ENCODE peak calls at places on chromosomes 5 and 9, in six cellular contexts. R is IMR-90, Q is trophoblast cell, X is H1, U is mesenchymal stem cell, Z is neuronal stem cell. W is an unnamed sample.
A peak's percentile ranks its signal among the peaks of the same experiment; 100 is the strongest.

GRCh38 chr9:123718188-123718587 is 211.7 kb downstream of the DENND1A start:
- DNase-seq in R (no peak), Q (no peak), X (no peak), U (no peak), Z (no peak), W (no peak)

GRCh38 chr5:45508155-45508554 is 188.0 kb downstream of the HCN1 start:
- DNase-seq in R (no peak), Q (no peak), X (no peak), U (no peak), Z (no peak), W (no peak)

GRCh38 chr9:88776717-88777497 is 214.4 kb upstream of the S1PR3 start:
- DNase-seq in R (peak; percentile 87), Q (peak; percentile 39), X (no peak), U (peak; percentile 75), Z (no peak), W (no peak)

GRCh38 chr5:150672237-150672883 is 11.3 kb downstream of the MYOZ3 start:
- DNase-seq in R (no peak), Q (peak; percentile 54), X (peak; percentile 58), U (peak; percentile 50), Z (no peak), W (peak; percentile 89)

GRCh38 chr5:27403248-27403882 is 365.0 kb upstream of the CDH9 start:
- DNase-seq in R (no peak), Q (no peak), X (no peak), U (peak; percentile 14), Z (no peak), W (no peak)

GRCh38 chr9:121743441-121744001 is 92.1 kb downstream of the DAB2IP start:
- DNase-seq in R (peak; percentile 89), Q (peak; percentile 82), X (no peak), U (peak; percentile 93), Z (peak; percentile 81), W (peak; percentile 80)

GRCh38 chr5:16538001-16538400 is 72.4 kb upstream of the ZNF622 start:
- DNase-seq in R (no peak), Q (no peak), X (no peak), U (no peak), Z (no peak), W (no peak)

GRCh38 chr9:19551124-19551929 is 142.5 kb downstream of the ACER2 start:
- DNase-seq in R (peak; percentile 2), Q (no peak), X (no peak), U (peak; percentile 25), Z (peak; percentile 3), W (peak; percentile 64)

GRCh38 chr9:105330201-105330600 is 85.8 kb downstream of the SLC44A1 start:
- DNase-seq in R (peak; percentile 40), Q (no peak), X (no peak), U (no peak), Z (no peak), W (no peak)

GRCh38 chr5:16626696-16627264 is 10.0 kb upstream of the RETREG1 start:
- DNase-seq in R (no peak), Q (peak; percentile 52), X (no peak), U (peak; percentile 15), Z (no peak), W (no peak)

GRCh38 chr5:80156156-80156555 is 99.7 kb downstream of the SERINC5 start:
- DNase-seq in R (peak; percentile 24), Q (peak; percentile 70), X (no peak), U (peak; percentile 13), Z (no peak), W (no peak)

GRCh38 chr5:59034498-59035186 is 451.8 kb downstream of the RAB3C start:
- DNase-seq in R (peak; percentile 77), Q (peak; percentile 49), X (no peak), U (peak; percentile 66), Z (no peak), W (no peak)

GRCh38 chr9:134066923-134067851 is 639 bp downstream of the BRD3 start:
- DNase-seq in R (peak; percentile 31), Q (peak; percentile 40), X (no peak), U (peak; percentile 54), Z (no peak), W (no peak)

GRCh38 chr9:98839724-98840123 is 32.3 kb downstream of the GALNT12 start:
- DNase-seq in R (no peak), Q (no peak), X (no peak), U (no peak), Z (no peak), W (no peak)

GRCh38 chr5:61409568-61409967 is 77.5 kb downstream of the ZSWIM6 start:
- DNase-seq in R (peak; percentile 96), Q (peak; percentile 91), X (no peak), U (peak; percentile 96), Z (no peak), W (no peak)

GRCh38 chr5:134552301-134552700 is 26.8 kb downstream of the JADE2 start:
- DNase-seq in R (peak; percentile 99), Q (peak; percentile 72), X (no peak), U (peak; percentile 83), Z (no peak), W (no peak)

GRCh38 chr9:125764198-125764597 is 17.0 kb downstream of the PBX3 start:
- DNase-seq in R (no peak), Q (no peak), X (no peak), U (no peak), Z (no peak), W (no peak)

GRCh38 chr5:88290801-88291200 is 22.2 kb upstream of the TMEM161B start:
- DNase-seq in R (peak; percentile 72), Q (no peak), X (no peak), U (peak; percentile 10), Z (no peak), W (no peak)

GRCh38 chr9:133727277-133727875 is 10.8 kb downstream of the SARDH start:
- DNase-seq in R (no peak), Q (no peak), X (no peak), U (no peak), Z (no peak), W (peak; percentile 29)

GRCh38 chr9:34406219-34406618 is 29.5 kb upstream of the MYORG start:
- DNase-seq in R (no peak), Q (no peak), X (no peak), U (no peak), Z (no peak), W (no peak)

GRCh38 chr5:180367300-180367699 is 14.2 kb upstream of the GFPT2 start:
- DNase-seq in R (no peak), Q (no peak), X (no peak), U (no peak), Z (no peak), W (no peak)

GRCh38 chr5:176784218-176785165 is 25.9 kb upstream of the UNC5A start:
- DNase-seq in R (peak; percentile 78), Q (peak; percentile 82), X (no peak), U (peak; percentile 78), Z (no peak), W (peak; percentile 64)

GRCh38 chr5:14400085-14400484 is 181.5 kb upstream of the OTULINL start:
- DNase-seq in R (peak; percentile 76), Q (no peak), X (no peak), U (peak; percentile 62), Z (no peak), W (no peak)

GRCh38 chr9:114371343-114371985 is 16.3 kb downstream of the AKNA start:
- DNase-seq in R (no peak), Q (no peak), X (no peak), U (no peak), Z (no peak), W (no peak)

GRCh38 chr9:114369567-114370240 is 18.1 kb downstream of the AKNA start:
- DNase-seq in R (no peak), Q (no peak), X (no peak), U (no peak), Z (no peak), W (no peak)

GRCh38 chr9:114370251-114370984 is 17.4 kb downstream of the AKNA start:
- DNase-seq in R (no peak), Q (no peak), X (no peak), U (no peak), Z (no peak), W (peak; percentile 74)

GRCh38 chr9:114371986-114372917 is 15.5 kb downstream of the AKNA start:
- DNase-seq in R (no peak), Q (no peak), X (no peak), U (peak; percentile 33), Z (no peak), W (no peak)

DNA sequence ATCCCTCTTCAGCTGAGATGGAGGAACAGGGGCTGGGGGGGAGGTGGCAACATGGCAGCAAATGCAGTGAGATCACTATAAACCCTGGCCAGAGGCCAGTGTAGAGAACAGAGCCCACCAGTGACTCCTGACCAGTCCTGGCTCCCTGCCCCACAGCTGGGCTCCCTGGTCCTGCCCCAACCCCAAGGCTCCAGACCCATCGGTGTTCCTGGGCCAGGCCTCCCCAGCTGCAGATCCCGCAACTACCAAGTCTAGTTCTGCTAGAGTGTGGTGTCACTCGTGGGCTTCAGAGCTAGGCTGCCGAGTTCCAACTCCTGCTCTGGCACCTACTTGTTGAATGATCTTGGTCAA is 16.8 kb downstream of the AKNA start:
- DNase-seq in R (no peak), Q (no peak), X (no peak), U (no peak), Z (no peak), W (no peak)
- H3K23ac ChIP-seq in R (no peak overlapping the region), Q (no peak overlapping the region), X (no peak overlapping the region), U (peak overlapping the region; percentile 28), Z (no peak overlapping the region), W (no peak overlapping the region)

GRCh38 chr5:38381361-38381760 is 123.0 kb downstream of the EGFLAM start:
- DNase-seq in R (no peak), Q (no peak), X (no peak), U (no peak), Z (no peak), W (no peak)

GRCh38 chr5:38380522-38380921 is 122.2 kb downstream of the EGFLAM start:
- DNase-seq in R (no peak), Q (no peak), X (no peak), U (no peak), Z (no peak), W (no peak)

GRCh38 chr5:38378579-38378978 is 120.2 kb downstream of the EGFLAM start:
- DNase-seq in R (no peak), Q (no peak), X (no peak), U (no peak), Z (no peak), W (no peak)

GRCh38 chr5:38376404-38376803 is 118.0 kb downstream of the EGFLAM start:
- DNase-seq in R (no peak), Q (no peak), X (no peak), U (no peak), Z (no peak), W (no peak)

DNA sequence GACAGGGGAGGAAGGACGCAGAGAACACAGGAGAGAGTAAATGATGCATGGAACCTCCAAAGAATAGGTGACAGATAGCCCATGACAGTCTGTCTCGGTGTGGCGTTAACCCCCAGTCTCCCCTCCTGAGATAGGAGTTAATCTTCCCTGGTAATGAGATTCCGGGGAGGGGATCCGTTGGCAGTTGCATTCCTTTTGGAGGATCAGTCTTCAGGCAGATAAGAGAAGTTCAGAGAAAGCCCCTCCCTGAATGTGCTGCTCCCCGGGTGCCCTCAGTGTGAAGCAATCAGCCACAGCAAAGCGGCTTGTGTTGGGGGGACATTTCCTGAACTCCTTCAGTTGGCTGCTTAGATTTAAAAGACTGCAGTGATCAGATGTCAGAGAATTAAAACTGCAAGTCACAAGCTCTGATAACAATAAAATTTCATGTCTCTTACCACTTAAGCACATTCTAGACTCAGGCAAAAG is 121.0 kb downstream of the EGFLAM start:
- DNase-seq in R (no peak), Q (no peak), X (peak; percentile 7), U (no peak), Z (peak; percentile 30), W (peak; percentile 35)
- H2BK120ac ChIP-seq in R (no peak overlapping the region), Q (no peak overlapping the region), X (no peak overlapping the region), U (no peak overlapping the region), Z (no peak overlapping the region), W (no peak overlapping the region)

GRCh38 chr5:62974623-62975022 is 396.0 kb downstream of the LRRC70 start:
- DNase-seq in R (no peak), Q (no peak), X (no peak), U (no peak), Z (no peak), W (no peak)
- H4K91ac ChIP-seq in R (no peak overlapping the region), Q (no peak overlapping the region), X (no peak overlapping the region), U (no peak overlapping the region), Z (no peak overlapping the region), W (no peak overlapping the region)

GRCh38 chr9:78030553-78031270 is 899 bp downstream of the GNAQ start:
- DNase-seq in R (peak; percentile 21), Q (peak; percentile 43), X (no peak), U (peak; percentile 69), Z (peak; percentile 61), W (peak; percentile 58)
- H3K23ac ChIP-seq in R (peak overlapping the region; percentile 62), Q (no peak overlapping the region), X (no peak overlapping the region), U (peak overlapping the region; percentile 79), Z (peak overlapping the region; percentile 92), W (no peak overlapping the region)